ENCODE peak calls at places on chromosomes 11 and 22, in ten cellular contexts. W, G, B, A, R, P, O, Q, N and Y are unnamed samples.

GRCh38 chr11:76610371-76610770 is 60.2 kb downstream of the LRRC32 start:
- DNase-seq in O (no peak), W (no peak), G (peak; percentile 22), Q (no peak), N (no peak), A (no peak), R (no peak), P (no peak), B (no peak), Y (no peak)

GRCh38 chr11:120284272-120284671 is 40.8 kb upstream of the TLCD5 start:
- DNase-seq in N (no peak), W (no peak), O (no peak), B (no peak), R (no peak), Q (no peak), G (no peak), P (no peak), A (no peak), Y (no peak)

GRCh38 chr11:43825217-43825816 is 55.3 kb upstream of the ALKBH3 start:
- DNase-seq in N (no peak), O (peak; percentile 31), G (no peak), R (no peak), Q (peak; percentile 41), P (no peak), A (peak; percentile 58), B (no peak), W (peak; percentile 4), Y (peak; percentile 3)

GRCh38 chr11:22115470-22116037 is 77.3 kb upstream of the ANO5 start:
- DNase-seq in O (no peak), P (no peak), Q (no peak), G (no peak), R (no peak), W (no peak), N (no peak), A (no peak), B (no peak), Y (no peak)

GRCh38 chr11:131373326-131373725 is 2.9 kb downstream of the NTM start:
- DNase-seq in A (no peak), P (no peak), O (no peak), N (no peak), B (no peak), Q (no peak), W (no peak), G (no peak), R (no peak), Y (no peak)

GRCh38 chr11:85827768-85828639 is 17.1 kb upstream of the SYTL2 start:
- DNase-seq in A (peak; percentile 51), O (peak; percentile 85), P (no peak), B (no peak), Q (peak; percentile 95), W (no peak), N (no peak), R (no peak), G (no peak), Y (no peak)

GRCh38 chr11:45662665-45663485 is 2.5 kb downstream of the CHST1 start:
- DNase-seq in O (peak; percentile 72), P (no peak), B (no peak), Q (peak; percentile 97), W (no peak), N (peak; percentile 52), A (peak; percentile 76), R (peak; percentile 36), G (peak; percentile 43), Y (no peak)

GRCh38 chr11:35013514-35014191 is 97.2 kb downstream of the PDHX start:
- DNase-seq in B (no peak), N (no peak), O (no peak), R (no peak), W (no peak), P (peak; percentile 27), G (no peak), A (no peak), Q (peak; percentile 88), Y (no peak)

GRCh38 chr11:76648061-76648460 is 22.5 kb downstream of the LRRC32 start:
- DNase-seq in N (no peak), A (no peak), O (no peak), P (no peak), W (no peak), G (no peak), B (no peak), R (no peak), Q (no peak), Y (no peak)

GRCh38 chr11:12457030-12457600 is 79.7 kb downstream of the PARVA start:
- DNase-seq in R (no peak), N (no peak), P (no peak), Q (peak; percentile 85), G (no peak), B (no peak), O (no peak), A (no peak), W (no peak), Y (no peak)
- H3K4me1 ChIP-seq in R (no peaks in the 10 kb centered on the region), N (peaks cover 32% of the 10 kb centered on the region), P (no peaks in the 10 kb centered on the region), Q (peaks cover 17% of the 10 kb centered on the region), G (no peaks in the 10 kb centered on the region), B (peaks cover 97% of the 10 kb centered on the region), O (no peaks in the 10 kb centered on the region), A (no peaks in the 10 kb centered on the region), W (no peaks in the 10 kb centered on the region), Y (peaks cover 32% of the 10 kb centered on the region)

DNA sequence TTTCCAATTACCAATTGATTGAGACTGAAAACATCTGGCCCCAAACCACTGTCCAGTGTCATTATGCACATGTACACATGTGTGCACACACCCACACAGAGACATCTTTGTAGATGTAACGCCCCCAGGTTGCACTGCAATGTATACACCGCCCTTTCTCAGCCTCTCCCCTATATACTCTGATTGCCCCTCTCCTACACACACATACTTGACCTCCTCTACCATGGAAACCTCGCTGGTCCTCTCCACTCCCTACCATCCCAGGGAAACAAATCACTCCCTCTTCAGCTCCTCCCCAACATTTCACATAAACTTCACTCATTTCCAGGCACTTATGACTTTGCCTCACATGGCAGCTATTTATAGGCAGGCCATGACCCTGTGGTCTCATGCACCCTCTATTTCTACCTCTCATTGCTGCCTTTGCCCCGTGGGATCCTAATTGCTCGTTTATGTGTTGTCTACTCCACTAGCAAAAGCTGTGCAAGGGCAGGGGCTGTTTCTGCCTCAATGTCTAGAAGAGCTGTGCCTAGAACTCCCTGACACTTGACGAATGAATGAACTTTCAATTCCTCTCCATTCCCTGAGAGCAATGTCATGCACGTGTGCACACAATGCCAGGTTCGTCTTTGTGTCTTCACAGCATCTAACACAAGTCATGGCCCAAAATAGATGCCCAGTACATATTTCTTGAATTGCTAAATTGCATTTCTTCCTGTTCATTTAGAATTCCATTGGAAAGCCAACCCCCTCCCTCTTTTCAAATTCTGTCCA is 10.0 kb upstream of the TMA7B start:
- DNase-seq in W (peak; percentile 87), P (no peak), G (no peak), B (no peak), A (no peak), N (no peak), O (no peak), R (no peak), Q (peak; percentile 26), Y (no peak)
- H3K4me3 ChIP-seq in W (peak overlapping the region; percentile 37), P (no peak overlapping the region), G (no peak overlapping the region), B (no peak overlapping the region), A (no peak overlapping the region), N (no peak overlapping the region), O (no peak overlapping the region), R (no peak overlapping the region), Q (no peak overlapping the region), Y (no peak overlapping the region)

DNA sequence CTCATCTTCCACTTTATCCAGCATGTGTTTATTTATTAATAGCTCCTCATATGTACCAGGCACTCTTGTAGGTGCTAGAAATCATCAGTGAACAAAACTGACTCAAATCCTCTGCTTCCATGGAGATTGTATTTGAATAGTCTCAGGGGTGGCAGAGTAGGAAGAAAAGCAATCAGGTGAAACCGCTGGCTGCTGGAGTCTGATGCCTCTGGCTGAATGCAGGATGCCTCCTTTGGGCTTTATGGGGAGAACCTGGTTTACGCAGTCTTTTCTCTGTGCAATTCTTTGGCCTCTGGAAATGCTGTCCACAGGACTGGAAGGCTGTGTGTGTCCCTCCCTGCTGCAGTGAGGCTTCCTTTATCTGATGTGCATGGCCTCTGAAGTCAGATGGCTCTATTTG is 12.8 kb upstream of the OSBP2 start:
- DNase-seq in A (no peak), N (no peak), R (no peak), P (no peak), O (no peak), G (no peak), Q (no peak), W (no peak), B (no peak), Y (no peak)
- H3K27ac ChIP-seq in A (no peak overlapping the region), N (no peak overlapping the region), R (no peak overlapping the region), P (no peak overlapping the region), O (no peak overlapping the region), G (no peak overlapping the region), Q (no peak overlapping the region), W (no peak overlapping the region), B (no peak overlapping the region), Y (no peak overlapping the region)

DNA sequence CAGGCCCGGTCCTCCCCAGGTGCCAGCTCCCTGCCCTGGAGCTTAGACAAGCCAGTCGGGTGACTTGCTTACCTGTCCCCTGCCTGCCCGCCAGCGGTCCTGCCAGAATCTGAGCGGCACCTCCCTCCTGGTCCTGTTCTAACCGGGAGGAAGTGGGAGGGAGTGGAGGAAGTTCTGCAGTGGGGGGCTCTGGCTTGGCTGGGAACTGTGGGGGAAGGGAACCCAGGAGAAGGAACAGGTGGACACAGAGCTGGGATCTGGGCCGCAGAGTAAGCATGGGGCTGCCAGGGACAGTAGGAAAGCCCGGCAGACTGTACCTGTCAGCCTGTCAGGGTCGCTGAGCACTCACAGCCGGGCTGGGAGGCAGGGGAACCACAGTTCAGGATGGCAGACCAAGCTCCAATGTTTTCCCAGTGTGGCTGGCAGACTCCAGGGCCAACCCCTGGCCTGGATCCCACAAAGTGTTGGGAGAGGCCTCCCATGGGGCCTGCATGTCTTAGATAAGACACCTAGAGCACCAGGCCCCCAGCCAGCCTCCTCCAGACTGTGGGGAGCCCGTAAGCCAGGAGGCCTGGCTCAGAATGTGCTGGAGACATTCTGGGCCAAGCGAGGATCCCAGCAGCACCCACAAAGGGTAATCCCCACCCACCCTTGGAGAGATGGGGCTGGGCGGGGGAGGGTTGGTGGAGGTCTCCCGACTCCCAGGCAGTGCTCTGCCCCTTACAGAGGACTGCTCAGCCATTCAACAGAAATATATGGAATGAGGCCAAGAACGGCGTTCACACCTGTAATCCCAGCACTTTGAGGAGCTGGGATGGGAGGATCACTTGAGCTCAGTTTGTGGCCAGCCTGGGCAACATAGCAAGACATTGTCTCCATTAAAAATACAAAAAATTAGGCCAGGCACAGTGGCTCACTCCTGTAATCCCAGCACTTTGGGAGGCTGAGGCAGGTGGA is 2.3 kb downstream of the CYB5R3 start:
- DNase-seq in O (no peak), Q (no peak), N (peak; percentile 48), W (no peak), P (no peak), A (peak; percentile 69), G (no peak), B (peak; percentile 83), R (peak; percentile 73), Y (peak; percentile 88)
- H3K4me1 ChIP-seq in O (peaks cover 37% of the 10 kb centered on the region), Q (peaks cover 65% of the 10 kb centered on the region), N (peaks cover 46% of the 10 kb centered on the region), W (peaks cover 33% of the 10 kb centered on the region), P (peaks cover 20% of the 10 kb centered on the region), A (peaks cover 68% of the 10 kb centered on the region), G (peaks cover 60% of the 10 kb centered on the region), B (peaks cover 76% of the 10 kb centered on the region), R (peaks cover 41% of the 10 kb centered on the region), Y (peaks cover 55% of the 10 kb centered on the region)